ENCODE peak calls at places on chromosomes 4 and X, in nine cellular contexts. T is NCI-H460, F is NCI-H1092 treated with DMSO at 0.1 percent for 48 hours, X is PC-9, P is fibroblast of the aortic adventitia, Z is C1 segment of cervical spinal cord, Y is activated T-cell treated with anti-CD3 and anti-CD28 coated beads for 24 hours, I is epithelial cell of esophagus, A is AG08395. D is an unnamed sample.

GRCh38 chr4:158209825-158210807 is at the start of gene TMEM144:
- DNase-seq in T (peak), F (no peak), X (peak), P (peak), Z (peak), Y (peak), I (peak), A (peak), D (no peak)

GRCh38 chrX:12441376-12442128 is 303.3 kb downstream of the FRMPD4 start:
- DNase-seq in T (no peak), F (no peak), X (no peak), P (peak), Z (no peak), Y (no peak), I (peak), A (peak), D (no peak)

GRCh38 chr4:5678977-5679376 is 29.4 kb downstream of the EVC2 start:
- DNase-seq in T (no peak), F (no peak), X (no peak), P (no peak), Z (no peak), Y (no peak), I (peak), A (no peak), D (no peak)

GRCh38 chr4:8439914-8440490 is 521 bp downstream of the ACOX3 start:
- DNase-seq in T (peak), F (no peak), X (no peak), P (no peak), Z (no peak), Y (no peak), I (no peak), A (no peak), D (no peak)

GRCh38 chr4:68373513-68373912 is 23.6 kb upstream of the YTHDC1 start:
- DNase-seq in T (no peak), F (peak), X (no peak), P (peak), Z (peak), Y (peak), I (peak), A (peak), D (no peak)

GRCh38 chrX:22526339-22526738 is 253.6 kb downstream of the CBLL2 start:
- DNase-seq in T (peak), F (no peak), X (no peak), P (peak), Z (no peak), Y (no peak), I (peak), A (peak), D (no peak)

GRCh38 chrX:17622331-17622730 is 115.0 kb upstream of the SCML1 start:
- DNase-seq in T (no peak), F (no peak), X (no peak), P (no peak), Z (no peak), Y (no peak), I (no peak), A (no peak), D (no peak)

GRCh38 chr4:27787195-27787594 is 926.6 kb downstream of the STIM2 start:
- DNase-seq in T (no peak), F (no peak), X (no peak), P (no peak), Z (no peak), Y (no peak), I (peak), A (no peak), D (no peak)